ENCODE peak calls at places on chromosomes 16 and 17, in five cellular contexts. X, P, B, A and L are unnamed samples.

GRCh38 chr16:1538804-1539520 is 5.5 kb downstream of the TMEM204 start:
- DNase-seq in B (peak), P (no peak), A (no peak), X (no peak), L (no peak)

GRCh38 chr16:55622930-55623561 is 32.7 kb upstream of the SLC6A2 start:
- DNase-seq in X (no peak), A (no peak), P (no peak), B (no peak), L (no peak)

GRCh38 chr17:43372273-43372911 is 26.4 kb upstream of the ARL4D start:
- DNase-seq in A (no peak), B (no peak), P (no peak), X (no peak), L (no peak)

GRCh38 chr16:56611281-56611833 is 3.0 kb downstream of the MT2A start:
- DNase-seq in B (no peak), X (no peak), A (no peak), P (peak), L (no peak)

GRCh38 chr16:69338557-69339288 is 641 bp downstream of the COG8 start:
- DNase-seq in A (no peak), B (no peak), P (peak), X (no peak), L (no peak)

GRCh38 chr16:80804451-80805383 is at the start of gene CDYL2:
- DNase-seq in A (peak), B (peak), X (peak), P (peak), L (no peak)

GRCh38 chr17:28325221-28325620 is 6.2 kb downstream of the TMEM97 start:
- DNase-seq in P (no peak), A (no peak), B (no peak), X (no peak), L (no peak)

GRCh38 chr16:89026121-89026612 is 49.2 kb upstream of the CBFA2T3 start:
- DNase-seq in B (no peak), P (no peak), X (peak), A (no peak), L (no peak)

GRCh38 chr16:1688807-1689560 is 10.9 kb downstream of the JPT2 start:
- DNase-seq in X (no peak), P (no peak), B (no peak), A (peak), L (no peak)